ENCODE peak calls at places on chromosomes 16 and 17, in nine cellular contexts. K, Q, P, Y, I, J, Z, H and W are unnamed samples.

GRCh38 chr16:66364117-66364958 is 2.2 kb upstream of the CDH5 start:
- DNase-seq in H (peak; percentile 10), Q (no peak), I (no peak), K (peak; percentile 28), J (peak; percentile 80), P (no peak), Y (peak; percentile 67), Z (no peak), W (no peak)

GRCh38 chr16:48720266-48720665 is 110.3 kb upstream of the N4BP1 start:
- DNase-seq in P (no peak), J (peak; percentile 1), K (no peak), Z (no peak), Q (no peak), Y (no peak), H (no peak), I (no peak), W (peak; percentile 20)

GRCh38 chr17:73647331-73647730 is 3.1 kb upstream of the SDK2 start:
- DNase-seq in I (no peak), Y (no peak), Z (peak; percentile 23), P (no peak), J (no peak), K (no peak), Q (no peak), H (no peak), W (no peak)

GRCh38 chr16:30028438-30029093 is 2.5 kb downstream of the TLCD3B start:
- DNase-seq in Q (no peak), Y (no peak), K (no peak), Z (no peak), P (no peak), J (no peak), H (no peak), I (no peak), W (peak; percentile 21)

GRCh38 chr17:16877102-16877501 is 94.8 kb downstream of the TNFRSF13B start:
- DNase-seq in P (peak; percentile 1), Z (no peak), K (no peak), Y (no peak), J (peak; percentile 33), H (no peak), I (no peak), Q (no peak), W (no peak)

GRCh38 chr17:3695723-3696411 is at the start of gene P2RX5:
- DNase-seq in Y (peak; percentile 81), Z (peak; percentile 50), J (no peak), P (no peak), I (peak; percentile 39), Q (no peak), K (no peak), H (no peak), W (peak; percentile 36)

GRCh38 chr16:21264226-21265036 is 13.7 kb downstream of the CRYM start:
- DNase-seq in K (peak; percentile 59), Q (no peak), H (no peak), Y (no peak), I (no peak), Z (no peak), P (no peak), J (peak; percentile 55), W (no peak)

GRCh38 chr16:48117217-48118105 is 38.3 kb downstream of the ABCC12 start:
- DNase-seq in I (peak; percentile 34), H (peak; percentile 17), J (peak; percentile 61), K (peak; percentile 47), P (no peak), Z (peak; percentile 50), Y (no peak), Q (peak; percentile 41), W (peak; percentile 7)